ENCODE peak calls at places on chromosomes 3 and 15, in ten cellular contexts. O is AG08395, F is erythroblast, S is choroid plexus epithelial cell, U is HEK293T, I is NCI-H2081, J is osteocyte, Z is SK-N-SH, A is RPMI7951, Q is lower lobe of right lung. G is an unnamed sample.

GRCh38 chr3:10968390-10968789 is 24.2 kb upstream of the SLC6A1 start:
- DNase-seq in O (no peak), F (no peak), S (peak; percentile 20), U (no peak), I (peak; percentile 39), J (no peak), Z (peak; percentile 56), A (no peak), Q (no peak), G (peak; percentile 63)

GRCh38 chr3:69710153-69710977 is 28.9 kb upstream of the MITF start:
- DNase-seq in O (peak; percentile 32), F (no peak), S (peak; percentile 66), U (no peak), I (no peak), J (no peak), Z (no peak), A (peak; percentile 70), Q (no peak), G (no peak)

GRCh38 chr15:59388670-59389069 is 16.0 kb upstream of the MYO1E start:
- DNase-seq in O (peak; percentile 70), F (no peak), S (peak; percentile 74), U (no peak), I (no peak), J (no peak), Z (no peak), A (peak; percentile 56), Q (no peak), G (no peak)

GRCh38 chr3:100603449-100603848 is 6.0 kb upstream of the ADGRG7 start:
- DNase-seq in O (peak; percentile 29), F (peak; percentile 16), S (peak; percentile 75), U (peak; percentile 44), I (peak; percentile 15), J (no peak), Z (peak; percentile 40), A (peak; percentile 61), Q (no peak), G (peak; percentile 5)

GRCh38 chr15:45134682-45135604 is 5.1 kb downstream of the DUOX1 start:
- DNase-seq in O (no peak), F (no peak), S (no peak), U (no peak), I (no peak), J (no peak), Z (no peak), A (no peak), Q (peak; percentile 70), G (peak; percentile 16)

GRCh38 chr15:26767169-26767670 is 5.6 kb downstream of the GABRB3 start:
- DNase-seq in O (no peak), F (no peak), S (no peak), U (no peak), I (no peak), J (no peak), Z (peak; percentile 40), A (no peak), Q (no peak), G (no peak)

GRCh38 chr3:194375473-194375872 is 5.9 kb upstream of the LRRC15 start:
- DNase-seq in O (no peak), F (no peak), S (no peak), U (no peak), I (no peak), J (no peak), Z (no peak), A (no peak), Q (no peak), G (peak; percentile 60)

GRCh38 chr15:90018216-90018831 is 17.2 kb downstream of the ZNF710 start:
- DNase-seq in O (no peak), F (no peak), S (no peak), U (no peak), I (no peak), J (no peak), Z (no peak), A (no peak), Q (no peak), G (no peak)

GRCh38 chr3:188943591-188943990 is 228.2 kb upstream of the TPRG1 start:
- DNase-seq in O (no peak), F (no peak), S (no peak), U (no peak), I (no peak), J (no peak), Z (no peak), A (no peak), Q (no peak), G (no peak)

GRCh38 chr3:195896361-195897080 is 11.8 kb downstream of the TNK2 start:
- DNase-seq in O (peak; percentile 68), F (peak; percentile 61), S (peak; percentile 75), U (no peak), I (no peak), J (no peak), Z (peak; percentile 59), A (peak; percentile 88), Q (no peak), G (peak; percentile 29)

GRCh38 chr15:43969802-43970375 is 143.1 kb downstream of the WDR76 start:
- DNase-seq in O (no peak), F (no peak), S (no peak), U (no peak), I (no peak), J (no peak), Z (no peak), A (no peak), Q (no peak), G (no peak)

GRCh38 chr15:31268108-31268501 is 58.5 kb upstream of the KLF13 start:
- DNase-seq in O (no peak), F (no peak), S (no peak), U (no peak), I (no peak), J (peak; percentile 40), Z (no peak), A (no peak), Q (peak; percentile 71), G (no peak)

GRCh38 chr15:83446904-83447708 is at the start of gene SH3GL3:
- DNase-seq in O (peak; percentile 68), F (peak; percentile 74), S (peak; percentile 70), U (peak; percentile 83), I (peak; percentile 43), J (peak; percentile 86), Z (peak; percentile 82), A (peak; percentile 83), Q (peak; percentile 90), G (no peak)

GRCh38 chr3:25782938-25783660 is at the start of gene NGLY1:
- DNase-seq in O (peak; percentile 92), F (peak; percentile 88), S (peak; percentile 85), U (peak; percentile 85), I (peak; percentile 78), J (peak; percentile 94), Z (peak; percentile 96), A (peak; percentile 78), Q (peak; percentile 92), G (peak; percentile 78)

GRCh38 chr15:85049805-85050204 is 68.1 kb downstream of the PDE8A start:
- DNase-seq in O (no peak), F (no peak), S (no peak), U (no peak), I (no peak), J (no peak), Z (no peak), A (no peak), Q (no peak), G (no peak)

GRCh38 chr3:78589242-78589641 is 1178.6 kb downstream of the ROBO1 start:
- DNase-seq in O (no peak), F (no peak), S (no peak), U (no peak), I (no peak), J (no peak), Z (no peak), A (no peak), Q (no peak), G (no peak)

GRCh38 chr3:128584412-128585020 is 66.1 kb downstream of the RPN1 start:
- DNase-seq in O (peak; percentile 91), F (peak; percentile 71), S (peak; percentile 70), U (peak; percentile 35), I (peak; percentile 94), J (peak; percentile 88), Z (peak; percentile 94), A (peak; percentile 78), Q (peak; percentile 79), G (peak; percentile 67)

GRCh38 chr15:98896802-98897732 is 110.5 kb downstream of the PGPEP1L start:
- DNase-seq in O (peak; percentile 95), F (no peak), S (peak; percentile 99), U (peak; percentile 21), I (no peak), J (no peak), Z (no peak), A (peak; percentile 99), Q (no peak), G (peak; percentile 78)

GRCh38 chr3:14397531-14397930 is 4.9 kb upstream of the SLC6A6 start:
- DNase-seq in O (no peak), F (no peak), S (no peak), U (no peak), I (no peak), J (no peak), Z (no peak), A (no peak), Q (no peak), G (no peak)

G was measured in NCI-H345.